ENCODE peak calls at places on chromosome 20, in six cellular contexts. One of them, this sample, is unnamed.
A peak's percentile ranks its signal among the peaks of the same experiment; 100 is the strongest.

GRCh38 chr20:64131406-64131805 is 24.0 kb upstream of the NPBWR2 start:
- DNase-seq in neural crest cell: no peak
- DNase-seq in skeletal muscle cell: no peak
- DNase-seq in T follicular helper cell: no peak
- DNase-seq in EH: peak; percentile 34
- DNase-seq in activated naive CD8-positive, alpha-beta T cell treated with anti-CD3 and anti-CD28 coated beads for 36 hours: no peak
- DNase-seq in this sample: no peak

GRCh38 chr20:24389686-24390085 is 79.7 kb upstream of the SYNDIG1 start:
- DNase-seq in skeletal muscle cell: no peak
- DNase-seq in activated naive CD8-positive, alpha-beta T cell treated with anti-CD3 and anti-CD28 coated beads for 36 hours: peak; percentile 16
- DNase-seq in T follicular helper cell: no peak
- DNase-seq in neural crest cell: no peak
- DNase-seq in EH: no peak
- DNase-seq in this sample: no peak

GRCh38 chr20:45822863-45823262 is 4.2 kb downstream of the TNNC2 start:
- DNase-seq in activated naive CD8-positive, alpha-beta T cell treated with anti-CD3 and anti-CD28 coated beads for 36 hours: peak; percentile 15
- DNase-seq in skeletal muscle cell: no peak
- DNase-seq in EH: peak; percentile 54
- DNase-seq in neural crest cell: no peak
- DNase-seq in T follicular helper cell: no peak
- DNase-seq in this sample: no peak

GRCh38 chr20:57507477-57507876 is 17.5 kb downstream of the CTCFL start:
- DNase-seq in neural crest cell: no peak
- DNase-seq in skeletal muscle cell: no peak
- DNase-seq in T follicular helper cell: no peak
- DNase-seq in activated naive CD8-positive, alpha-beta T cell treated with anti-CD3 and anti-CD28 coated beads for 36 hours: no peak
- DNase-seq in EH: peak; percentile 48
- DNase-seq in this sample: no peak

GRCh38 chr20:62535282-62535811 is 59.6 kb upstream of the GATA5 start:
- DNase-seq in activated naive CD8-positive, alpha-beta T cell treated with anti-CD3 and anti-CD28 coated beads for 36 hours: no peak
- DNase-seq in T follicular helper cell: no peak
- DNase-seq in neural crest cell: no peak
- DNase-seq in skeletal muscle cell: no peak
- DNase-seq in EH: no peak
- DNase-seq in this sample: no peak

GRCh38 chr20:56437196-56437960 is 25.3 kb downstream of the CASS4 start:
- DNase-seq in T follicular helper cell: no peak
- DNase-seq in EH: no peak
- DNase-seq in skeletal muscle cell: no peak
- DNase-seq in neural crest cell: no peak
- DNase-seq in activated naive CD8-positive, alpha-beta T cell treated with anti-CD3 and anti-CD28 coated beads for 36 hours: no peak
- DNase-seq in this sample: no peak

GRCh38 chr20:50601511-50602431 is 89.6 kb downstream of the RIPOR3 start:
- DNase-seq in T follicular helper cell: no peak
- DNase-seq in activated naive CD8-positive, alpha-beta T cell treated with anti-CD3 and anti-CD28 coated beads for 36 hours: no peak
- DNase-seq in neural crest cell: no peak
- DNase-seq in skeletal muscle cell: no peak
- DNase-seq in EH: no peak
- DNase-seq in this sample: no peak

GRCh38 chr20:29313481-29313880 is 1944.0 kb upstream of the DEFB115 start:
- DNase-seq in skeletal muscle cell: no peak
- DNase-seq in T follicular helper cell: no peak
- DNase-seq in neural crest cell: no peak
- DNase-seq in activated naive CD8-positive, alpha-beta T cell treated with anti-CD3 and anti-CD28 coated beads for 36 hours: no peak
- DNase-seq in EH: no peak
- DNase-seq in this sample: no peak

GRCh38 chr20:3729811-3730550 is 2.5 kb upstream of the HSPA12B start:
- DNase-seq in activated naive CD8-positive, alpha-beta T cell treated with anti-CD3 and anti-CD28 coated beads for 36 hours: no peak
- DNase-seq in EH: no peak
- DNase-seq in T follicular helper cell: no peak
- DNase-seq in neural crest cell: no peak
- DNase-seq in skeletal muscle cell: no peak
- DNase-seq in this sample: no peak

GRCh38 chr20:53579581-53580375 is 13.9 kb downstream of the ZNF217 start:
- DNase-seq in T follicular helper cell: no peak
- DNase-seq in EH: peak; percentile 80
- DNase-seq in skeletal muscle cell: peak; percentile 25
- DNase-seq in neural crest cell: no peak
- DNase-seq in activated naive CD8-positive, alpha-beta T cell treated with anti-CD3 and anti-CD28 coated beads for 36 hours: peak; percentile 36
- DNase-seq in this sample: peak; percentile 66

GRCh38 chr20:46157625-46158024 is 39.5 kb downstream of the CD40 start:
- DNase-seq in EH: no peak
- DNase-seq in T follicular helper cell: no peak
- DNase-seq in skeletal muscle cell: no peak
- DNase-seq in neural crest cell: no peak
- DNase-seq in activated naive CD8-positive, alpha-beta T cell treated with anti-CD3 and anti-CD28 coated beads for 36 hours: no peak
- DNase-seq in this sample: no peak